ENCODE peak calls at places on chromosomes 2 and 18, in five cellular contexts. T is A549, V is K562, Y is GM12878, L is IMR-90. S is an unnamed sample.

GRCh38 chr18:23066060-23066459 is 69.2 kb upstream of the CABLES1 start:
- DNase-seq in T (no peak), V (no peak), Y (no peak), L (peak; percentile 41), S (no peak)

GRCh38 chr2:168935810-168936581 is 34.9 kb downstream of the G6PC2 start:
- DNase-seq in T (no peak), V (peak; percentile 82), Y (no peak), L (peak; percentile 19), S (no peak)

GRCh38 chr2:192043216-192043870 is 151.4 kb downstream of the TMEFF2 start:
- DNase-seq in T (no peak), V (no peak), Y (no peak), L (no peak), S (no peak)

GRCh38 chr18:25097119-25098114 is 254.5 kb downstream of the ZNF521 start:
- DNase-seq in T (no peak), V (no peak), Y (no peak), L (peak; percentile 73), S (no peak)

GRCh38 chr2:196336715-196337617 is 165.6 kb upstream of the STK17B start:
- DNase-seq in T (peak; percentile 29), V (peak; percentile 38), Y (peak; percentile 12), L (peak; percentile 58), S (peak; percentile 54)

GRCh38 chr2:162091325-162092007 is 17.5 kb upstream of the DPP4 start:
- DNase-seq in T (peak; percentile 33), V (no peak), Y (no peak), L (peak; percentile 42), S (no peak)

GRCh38 chr2:147223119-147223518 is 621.7 kb upstream of the ACVR2A start:
- DNase-seq in T (no peak), V (no peak), Y (no peak), L (no peak), S (no peak)

GRCh38 chr2:203352604-203353255 is 24.5 kb downstream of the ABI2 start:
- DNase-seq in T (peak; percentile 75), V (no peak), Y (no peak), L (no peak), S (no peak)

GRCh38 chr18:55739488-55739887 is 151.5 kb upstream of the TCF4 start:
- DNase-seq in T (no peak), V (no peak), Y (no peak), L (no peak), S (no peak)

GRCh38 chr2:147013696-147014392 is 831.0 kb upstream of the ACVR2A start:
- DNase-seq in T (no peak), V (no peak), Y (no peak), L (no peak), S (no peak)

GRCh38 chr18:42068030-42068429 is 113.0 kb downstream of the PIK3C3 start:
- DNase-seq in T (no peak), V (no peak), Y (no peak), L (no peak), S (no peak)

GRCh38 chr18:31199190-31199769 is 36.6 kb upstream of the DSC1 start:
- DNase-seq in T (peak; percentile 50), V (no peak), Y (no peak), L (no peak), S (no peak)

GRCh38 chr2:176146101-176146500 is 5.2 kb upstream of the HOXD4 start:
- DNase-seq in T (no peak), V (no peak), Y (no peak), L (no peak), S (no peak)

GRCh38 chr2:212364106-212364505 is 174.5 kb downstream of the ERBB4 start:
- DNase-seq in T (no peak), V (no peak), Y (no peak), L (no peak), S (no peak)

GRCh38 chr2:233082934-233083755 is 23.0 kb downstream of the INPP5D start:
- DNase-seq in T (no peak), V (no peak), Y (no peak), L (no peak), S (no peak)

GRCh38 chr2:231615058-231615671 is 22.5 kb downstream of the TEX44 start:
- DNase-seq in T (no peak), V (no peak), Y (no peak), L (no peak), S (no peak)

GRCh38 chr2:71455741-71456569 is 2.6 kb downstream of the DYSF start:
- DNase-seq in T (no peak), V (no peak), Y (no peak), L (no peak), S (peak; percentile 63)

GRCh38 chr2:19355416-19355821 is 3.0 kb downstream of the OSR1 start:
- DNase-seq in T (no peak), V (no peak), Y (no peak), L (peak; percentile 35), S (peak; percentile 61)

GRCh38 chr2:178284613-178285286 is 90.4 kb downstream of the OSBPL6 start:
- DNase-seq in T (no peak), V (no peak), Y (no peak), L (no peak), S (no peak)

GRCh38 chr2:101696272-101697123 is 1.0 kb upstream of the MAP4K4 start:
- DNase-seq in T (no peak), V (no peak), Y (no peak), L (no peak), S (no peak)

GRCh38 chr2:26991717-26992116 is 21.3 kb downstream of the MAPRE3 start:
- DNase-seq in T (no peak), V (no peak), Y (no peak), L (no peak), S (no peak)

GRCh38 chr2:15666776-15667578 is 75.3 kb downstream of the DDX1 start:
- DNase-seq in T (no peak), V (no peak), Y (no peak), L (no peak), S (no peak)

GRCh38 chr2:206918258-206918657 is 21.1 kb upstream of the CPO start:
- DNase-seq in T (no peak), V (no peak), Y (no peak), L (no peak), S (no peak)

GRCh38 chr2:206915136-206915535 is 24.2 kb upstream of the CPO start:
- DNase-seq in T (peak; percentile 56), V (no peak), Y (no peak), L (peak; percentile 95), S (no peak)

GRCh38 chr2:206920310-206920709 is 19.0 kb upstream of the CPO start:
- DNase-seq in T (no peak), V (no peak), Y (no peak), L (no peak), S (no peak)

GRCh38 chr2:206921507-206921906 is 17.8 kb upstream of the CPO start:
- DNase-seq in T (no peak), V (no peak), Y (no peak), L (no peak), S (no peak)

DNA sequence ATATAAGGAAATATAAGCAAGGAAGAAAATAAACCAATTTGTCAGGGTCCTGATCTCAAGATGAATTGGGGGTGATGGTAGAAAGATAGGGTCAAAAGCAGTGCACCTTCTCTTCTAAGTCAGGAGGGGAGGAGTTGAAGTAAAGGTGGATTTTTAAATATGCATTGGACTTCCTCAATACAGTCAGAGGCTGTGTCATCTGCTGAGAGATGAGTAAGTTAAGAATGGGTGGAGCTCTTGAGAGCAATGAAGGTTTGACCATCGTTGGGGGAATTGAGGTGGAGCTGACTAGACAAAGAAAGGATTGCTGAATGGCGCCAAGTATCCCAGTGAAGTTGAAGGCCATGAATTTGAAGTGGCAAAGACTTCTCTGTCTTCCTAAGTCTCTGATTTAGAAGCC is 18.4 kb upstream of the CPO start:
- DNase-seq in T (peak; percentile 4), V (no peak), Y (no peak), L (no peak), S (no peak)
- TF ChIP-seq RCOR1 in T (no peak), V (no peak), Y (no peak), L (no peak), S (no peak)

GRCh38 chr2:172270278-172271079 is 156.9 kb upstream of the ITGA6 start:
- DNase-seq in T (no peak), V (no peak), Y (no peak), L (peak; percentile 51), S (no peak)

GRCh38 chr2:172276961-172277360 is 150.4 kb upstream of the ITGA6 start:
- DNase-seq in T (no peak), V (no peak), Y (no peak), L (no peak), S (no peak)

GRCh38 chr2:172278642-172279041 is 148.7 kb upstream of the ITGA6 start:
- DNase-seq in T (no peak), V (no peak), Y (no peak), L (no peak), S (no peak)

GRCh38 chr2:172275239-172275638 is 152.1 kb upstream of the ITGA6 start:
- DNase-seq in T (no peak), V (no peak), Y (no peak), L (no peak), S (no peak)

DNA sequence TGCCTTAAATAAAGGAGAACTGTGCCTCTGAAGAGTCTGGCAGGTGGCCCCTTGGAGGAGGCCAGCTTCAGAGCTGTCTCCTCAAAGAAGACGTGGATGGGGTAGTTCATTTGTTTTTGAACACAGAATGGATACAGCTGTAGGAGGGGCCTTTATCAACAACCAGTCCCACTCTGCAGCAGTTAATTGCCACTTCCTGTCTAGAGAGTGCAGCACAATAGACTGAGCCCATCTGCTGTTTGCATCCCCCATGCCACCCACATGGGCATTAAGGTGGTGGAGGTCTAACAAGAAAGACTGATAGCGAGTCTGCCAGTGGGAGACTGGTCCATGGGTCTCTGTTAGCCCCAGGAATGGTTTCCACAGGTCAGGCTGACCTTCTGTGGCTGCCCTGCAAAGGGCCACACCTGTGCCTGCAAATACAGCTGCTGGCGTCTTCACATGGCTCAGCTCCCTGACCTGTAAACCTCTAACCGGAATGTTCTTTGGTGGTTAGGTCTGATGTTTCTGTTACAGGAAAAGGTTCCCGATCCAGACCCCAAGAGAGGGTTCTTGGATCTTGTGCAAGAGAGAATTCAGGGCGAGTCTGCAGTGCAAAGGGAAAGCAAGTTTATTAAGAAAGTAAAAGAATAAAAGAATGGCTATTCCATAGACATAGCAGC is 153.3 kb upstream of the ITGA6 start:
- DNase-seq in T (no peak), V (no peak), Y (no peak), L (no peak), S (no peak)
- TF ChIP-seq RCOR1 in T (no peak), V (no peak), Y (no peak), L (no peak), S (no peak)

GRCh38 chr2:157420771-157421323 is 23.0 kb downstream of the CYTIP start:
- DNase-seq in T (peak; percentile 51), V (no peak), Y (no peak), L (peak; percentile 8), S (no peak)
- TF ChIP-seq RCOR1 in T (no peak), V (no peak), Y (no peak), L (no peak), S (no peak)

DNA sequence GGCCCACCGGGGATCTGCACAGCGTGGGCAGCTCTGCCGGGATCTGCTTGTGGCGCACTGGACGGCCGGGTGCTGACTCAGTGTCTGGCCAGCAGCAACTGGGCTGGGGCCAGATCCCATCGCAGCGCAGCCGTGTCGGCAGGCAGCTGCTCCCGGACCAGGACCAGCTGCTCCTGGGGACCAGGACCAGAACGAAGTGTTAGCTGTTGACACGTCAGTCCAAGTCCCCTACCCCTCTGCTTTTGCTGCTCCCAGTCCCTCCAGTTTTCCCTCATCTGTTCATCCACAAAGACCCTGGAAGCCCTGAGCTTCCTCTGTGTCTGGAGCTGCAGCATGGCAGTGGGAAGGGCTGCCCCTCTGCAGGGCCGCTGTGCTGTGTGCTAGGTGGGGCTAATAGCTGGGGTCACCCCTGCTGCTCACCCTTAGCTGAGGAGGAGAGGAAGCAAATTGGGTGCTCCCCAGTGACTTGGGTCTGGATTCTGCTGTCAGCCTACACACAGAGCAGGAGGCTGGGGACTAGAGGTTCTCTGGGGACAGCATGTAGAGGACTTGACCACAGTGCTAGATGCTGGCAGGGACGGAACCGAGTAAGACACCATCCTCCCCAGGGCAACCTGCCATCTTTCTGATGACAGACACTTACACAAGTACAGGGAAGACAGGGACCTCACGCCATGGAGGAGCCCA is 16.9 kb upstream of the KIF1A start:
- DNase-seq in T (no peak), V (no peak), Y (no peak), L (peak; percentile 66), S (no peak)
- TF ChIP-seq RCOR1 in T (no peak), V (no peak), Y (no peak), L (no peak), S (no peak)

S was measured in SK-N-SH.